ENCODE peak calls at places on chromosomes 12 and 14, in six cellular contexts. B is hepatocyte; U is astrocyte of the spinal cord; K is Peyer's patch; H is CD8-positive, alpha-beta memory T cell; J is brain microvascular endothelial cell. C is an unnamed sample.

GRCh38 chr12:130131817-130132216 is 30.4 kb upstream of the FZD10 start:
- DNase-seq in B (no peak), U (no peak), K (no peak), H (no peak), J (no peak), C (no peak)

GRCh38 chr14:105411017-105411941 is 8.3 kb upstream of the MTA1 start:
- DNase-seq in B (peak; percentile 77), U (peak; percentile 22), K (peak; percentile 56), H (peak; percentile 21), J (no peak), C (no peak)

GRCh38 chr14:81511110-81511900 is 22.3 kb downstream of the SEL1L start:
- DNase-seq in B (no peak), U (no peak), K (no peak), H (no peak), J (no peak), C (no peak)

GRCh38 chr14:78153069-78153351 is 17.2 kb upstream of the NRXN3 start:
- DNase-seq in B (no peak), U (peak; percentile 29), K (no peak), H (no peak), J (no peak), C (no peak)

GRCh38 chr12:29350080-29350479 is 30.9 kb downstream of the ERGIC2 start:
- DNase-seq in B (peak; percentile 38), U (peak; percentile 39), K (no peak), H (no peak), J (peak; percentile 4), C (peak; percentile 44)

GRCh38 chr14:30077946-30078345 is 150.3 kb upstream of the PRKD1 start:
- DNase-seq in B (no peak), U (no peak), K (no peak), H (no peak), J (no peak), C (no peak)

GRCh38 chr12:49055978-49056754 is 4.4 kb downstream of the KMT2D start:
- DNase-seq in B (peak; percentile 68), U (peak; percentile 65), K (peak; percentile 89), H (peak; percentile 58), J (peak; percentile 81), C (no peak)

GRCh38 chr14:28196878-28197277 is 569.7 kb upstream of the FOXG1 start:
- DNase-seq in B (no peak), U (no peak), K (no peak), H (no peak), J (no peak), C (no peak)

GRCh38 chr14:54650331-54651017 is 83.5 kb downstream of the SAMD4A start:
- DNase-seq in B (no peak), U (peak; percentile 77), K (peak; percentile 63), H (no peak), J (peak; percentile 76), C (peak; percentile 72)

GRCh38 chr14:69636051-69636639 is 24.7 kb downstream of the SUSD6 start:
- DNase-seq in B (no peak), U (no peak), K (no peak), H (peak; percentile 17), J (no peak), C (no peak)

GRCh38 chr12:29160230-29160629 is 11.2 kb downstream of the FAR2 start:
- DNase-seq in B (no peak), U (no peak), K (no peak), H (no peak), J (no peak), C (no peak)

GRCh38 chr12:122345042-122345441 is 77.4 kb downstream of the CLIP1 start:
- DNase-seq in B (no peak), U (no peak), K (no peak), H (no peak), J (no peak), C (no peak)

GRCh38 chr14:80664576-80664975 is 277.0 kb downstream of the CEP128 start:
- DNase-seq in B (peak; percentile 32), U (peak; percentile 21), K (no peak), H (no peak), J (peak; percentile 9), C (no peak)

GRCh38 chr12:121649403-121649802 is 20.1 kb downstream of the MORN3 start:
- DNase-seq in B (no peak), U (no peak), K (no peak), H (no peak), J (no peak), C (no peak)

GRCh38 chr12:101015021-101015420 is 195.0 kb downstream of the SLC5A8 start:
- DNase-seq in B (no peak), U (no peak), K (no peak), H (no peak), J (no peak), C (no peak)

GRCh38 chr12:111434680-111435338 is 29.1 kb downstream of the SH2B3 start:
- DNase-seq in B (peak; percentile 47), U (peak; percentile 60), K (peak; percentile 90), H (peak; percentile 89), J (peak; percentile 65), C (peak; percentile 65)

GRCh38 chr14:64946310-64947045 is 3.9 kb upstream of the GPX2 start:
- DNase-seq in B (no peak), U (no peak), K (peak; percentile 19), H (no peak), J (no peak), C (no peak)

GRCh38 chr12:68784015-68784414 is 24.0 kb upstream of the MDM2 start:
- DNase-seq in B (no peak), U (no peak), K (no peak), H (no peak), J (no peak), C (no peak)

GRCh38 chr14:72524230-72524629 is 369.7 kb downstream of the DPF3 start:
- DNase-seq in B (no peak), U (no peak), K (no peak), H (no peak), J (no peak), C (no peak)

GRCh38 chr12:90514325-90514724 is 440.7 kb downstream of the CCER1 start:
- DNase-seq in B (no peak), U (peak; percentile 10), K (no peak), H (no peak), J (no peak), C (no peak)

GRCh38 chr12:4270016-4270669 is 3.4 kb upstream of the CCND2 start:
- DNase-seq in B (no peak), U (no peak), K (peak; percentile 70), H (peak; percentile 41), J (no peak), C (no peak)
- H3K4me3 ChIP-seq in B (peak overlapping the region; percentile 78), U (no peak overlapping the region), K (peak overlapping the region; percentile 89), H (peak overlapping the region; percentile 95), J (no peak overlapping the region), C (no peak overlapping the region)

GRCh38 chr14:22509036-22509709 is 79.9 kb downstream of the DAD1 start:
- DNase-seq in B (no peak), U (no peak), K (no peak), H (no peak), J (no peak), C (no peak)

GRCh38 chr14:22510527-22511110 is 78.4 kb downstream of the DAD1 start:
- DNase-seq in B (no peak), U (peak; percentile 50), K (no peak), H (no peak), J (peak; percentile 4), C (no peak)

GRCh38 chr14:22508150-22508457 is 80.9 kb downstream of the DAD1 start:
- DNase-seq in B (no peak), U (no peak), K (no peak), H (no peak), J (no peak), C (no peak)

GRCh38 chr14:22508662-22509035 is 80.4 kb downstream of the DAD1 start:
- DNase-seq in B (no peak), U (no peak), K (no peak), H (no peak), J (no peak), C (no peak)

GRCh38 chr14:22509751-22510300 is 79.2 kb downstream of the DAD1 start:
- DNase-seq in B (no peak), U (no peak), K (no peak), H (peak; percentile 66), J (no peak), C (no peak)
- H3K4me3 ChIP-seq in B (no peak overlapping the region), U (no peak overlapping the region), K (no peak overlapping the region), H (peak overlapping the region; percentile 65), J (no peak overlapping the region), C (no peak overlapping the region)

GRCh38 chr12:1533205-1533601 is 61.2 kb downstream of the FBXL14 start:
- DNase-seq in B (no peak), U (peak; percentile 51), K (no peak), H (peak; percentile 28), J (no peak), C (no peak)
- H3K4me3 ChIP-seq in B (no peak overlapping the region), U (peak overlapping the region; percentile 18), K (peak overlapping the region; percentile 7), H (peak overlapping the region; percentile 53), J (no peak overlapping the region), C (peak overlapping the region; percentile 78)

GRCh38 chr12:15563683-15564082 is 225.5 kb downstream of the EPS8 start:
- DNase-seq in B (no peak), U (peak; percentile 19), K (no peak), H (peak; percentile 41), J (peak; percentile 24), C (peak; percentile 62)
- H3K4me3 ChIP-seq in B (no peak overlapping the region), U (no peak overlapping the region), K (no peak overlapping the region), H (peak overlapping the region; percentile 25), J (no peak overlapping the region), C (peak overlapping the region; percentile 4)

DNA sequence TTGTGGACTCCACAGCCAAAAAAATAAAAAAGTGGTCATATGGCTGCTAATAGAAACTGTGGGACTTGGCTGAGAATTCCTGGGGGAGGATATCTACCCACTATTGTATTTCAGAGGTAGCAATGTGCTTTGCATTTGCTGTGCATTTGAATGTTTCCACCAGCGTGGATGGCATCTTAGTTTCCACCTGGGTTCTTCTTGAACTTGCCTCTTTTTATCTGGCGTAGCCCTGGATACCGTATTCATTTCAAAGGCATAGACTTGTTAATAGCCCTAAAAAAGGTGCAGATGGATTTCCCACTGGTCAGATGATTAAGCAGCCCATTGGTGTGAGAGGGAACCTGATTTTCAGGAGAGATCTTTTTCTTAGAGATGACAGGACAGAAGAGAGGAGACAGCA is 1.9 kb upstream of the MYF5 start:
- DNase-seq in B (no peak), U (no peak), K (no peak), H (no peak), J (no peak), C (no peak)
- H3K4me3 ChIP-seq in B (no peak overlapping the region), U (no peak overlapping the region), K (no peak overlapping the region), H (no peak overlapping the region), J (no peak overlapping the region), C (no peak overlapping the region)

DNA sequence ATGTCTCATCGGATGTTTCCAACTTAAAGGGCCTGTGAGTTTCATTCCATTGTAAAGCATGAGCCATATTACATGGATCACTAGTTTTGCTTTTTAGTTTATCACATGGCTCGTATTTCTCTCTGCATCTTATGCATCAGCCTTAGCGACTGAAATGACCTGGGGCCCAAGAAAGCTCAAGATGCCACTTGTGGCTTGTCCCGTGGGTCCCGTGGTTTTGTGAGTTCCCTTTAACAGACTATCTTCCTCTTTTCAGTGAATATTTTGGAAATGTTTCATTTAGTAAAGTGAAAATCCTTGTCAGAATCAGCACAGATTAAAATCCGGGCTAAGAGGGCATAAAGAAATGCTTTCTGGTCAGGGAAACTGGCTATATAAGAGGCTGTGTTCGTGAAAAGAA is 86.2 kb upstream of the PPM1H start:
- DNase-seq in B (no peak), U (no peak), K (no peak), H (no peak), J (no peak), C (no peak)
- H3K4me3 ChIP-seq in B (no peak overlapping the region), U (no peak overlapping the region), K (no peak overlapping the region), H (no peak overlapping the region), J (no peak overlapping the region), C (no peak overlapping the region)